ENCODE peak calls at places on chromosome 10, in five cellular contexts. R is adrenal gland, B is keratinocyte, M is mucosa of descending colon, Q is neural progenitor cell. C is an unnamed sample. For H3K4me1, the result is how much of the 10 kb centered on the place peaks cover.

GRCh38 chr10:17335065-17335464 is 107.0 kb downstream of the VIM start:
- DNase-seq in M (no peak), Q (no peak), R (no peak), B (no peak), C (peak)

GRCh38 chr10:70956029-70956759 is 67.8 kb upstream of the PCBD1 start:
- DNase-seq in Q (peak), B (no peak), M (no peak), R (no peak), C (no peak)

GRCh38 chr10:81600185-81600584 is 274.8 kb upstream of the NRG3 start:
- DNase-seq in Q (no peak), M (no peak), B (no peak), R (no peak), C (peak)

GRCh38 chr10:43979551-43979950 is 330.9 kb upstream of the ZNF32 start:
- DNase-seq in R (no peak), Q (no peak), B (no peak), M (no peak), C (no peak)

GRCh38 chr10:12699258-12699700 is 302.2 kb downstream of the CCDC3 start:
- DNase-seq in R (no peak), M (peak), B (no peak), Q (no peak), C (no peak)

GRCh38 chr10:12592967-12593366 is 243.6 kb downstream of the CAMK1D start:
- DNase-seq in Q (no peak), B (no peak), R (no peak), M (no peak), C (peak)

GRCh38 chr10:117255835-117256460 is 15.0 kb downstream of the SLC18A2 start:
- DNase-seq in M (no peak), B (no peak), Q (no peak), R (no peak), C (no peak)

GRCh38 chr10:49409755-49410154 is 13.9 kb upstream of the DRGX start:
- DNase-seq in B (no peak), R (no peak), M (no peak), Q (no peak), C (no peak)

GRCh38 chr10:21505711-21506278 is 19.7 kb downstream of the SKIDA1 start:
- DNase-seq in M (no peak), B (no peak), R (no peak), Q (peak), C (no peak)

GRCh38 chr10:102503264-102504178 is at the start of gene SUFU:
- DNase-seq in Q (peak), M (peak), R (peak), B (peak), C (peak)
- H3K4me1 ChIP-seq in Q (under half), M (under half), R (under half), B (under half), C (under half)

GRCh38 chr10:100745882-100746412 is 565 bp downstream of the PAX2 start:
- DNase-seq in Q (peak), B (no peak), R (no peak), M (no peak), C (no peak)

GRCh38 chr10:100743626-100744135 is 1.7 kb upstream of the PAX2 start:
- DNase-seq in B (peak), M (peak), R (peak), Q (peak), C (peak)

GRCh38 chr10:100744136-100744979 is 1.0 kb upstream of the PAX2 start:
- DNase-seq in Q (peak), R (no peak), B (no peak), M (no peak), C (no peak)

GRCh38 chr10:100746413-100746931 is 1.1 kb downstream of the PAX2 start:
- DNase-seq in Q (no peak), R (no peak), B (no peak), M (no peak), C (no peak)

GRCh38 chr10:100744980-100745881 is at the start of gene PAX2:
- DNase-seq in M (no peak), R (peak), Q (peak), B (no peak), C (no peak)
- H3K4me1 ChIP-seq in M (under half), R (under half), Q (half or more), B (under half), C (under half)

GRCh38 chr10:93437946-93438795 is 44.0 kb downstream of the MYOF start:
- DNase-seq in B (no peak), R (no peak), M (no peak), Q (peak), C (peak)
- H3K4me1 ChIP-seq in B (half or more), R (under half), M (under half), Q (under half), C (half or more)

GRCh38 chr10:129960493-129961273 is 3.4 kb downstream of the EBF3 start:
- DNase-seq in R (no peak), B (no peak), M (no peak), Q (peak), C (no peak)

GRCh38 chr10:129959544-129960492 is 4.3 kb downstream of the EBF3 start:
- DNase-seq in B (no peak), R (no peak), Q (peak), M (no peak), C (no peak)

GRCh38 chr10:129962558-129963075 is 1.5 kb downstream of the EBF3 start:
- DNase-seq in M (no peak), B (no peak), Q (no peak), R (no peak), C (no peak)

GRCh38 chr10:129962092-129962494 is 2.0 kb downstream of the EBF3 start:
- DNase-seq in M (no peak), Q (peak), B (no peak), R (no peak), C (no peak)

DNA sequence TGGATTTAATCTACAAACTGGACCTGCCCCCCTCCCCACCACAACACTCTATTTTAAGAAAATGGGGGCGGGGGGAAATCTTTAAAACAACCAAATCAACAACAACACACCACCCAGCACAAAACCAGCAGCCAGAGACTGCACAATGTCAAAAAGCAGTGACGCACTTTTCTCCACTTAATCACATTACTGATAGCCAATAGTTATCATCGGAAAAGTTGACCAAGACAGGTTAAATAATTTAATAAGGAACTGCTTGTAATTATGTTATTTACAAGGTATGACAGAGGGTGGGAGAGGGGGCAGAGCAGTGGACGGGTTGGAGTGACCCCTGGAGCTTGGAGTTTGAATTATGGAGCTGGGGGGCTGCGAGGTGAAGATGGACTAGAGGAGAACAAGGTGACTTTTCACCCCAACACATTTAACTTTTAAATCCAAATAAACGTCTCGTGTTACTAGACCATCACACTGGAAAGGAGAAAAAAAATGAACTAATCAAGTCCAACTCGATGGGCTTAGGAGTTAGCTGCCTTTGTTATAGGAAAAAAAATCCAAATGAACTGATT is 2.7 kb downstream of the EBF3 start:
- DNase-seq in M (no peak), R (no peak), Q (no peak), B (no peak), C (no peak)
- H3K4me1 ChIP-seq in M (under half), R (under half), Q (under half), B (under half), C (under half)

C was measured in fibroblast of lung.